ENCODE peak calls at places on chromosome 19, in six cellular contexts. O is activated CD4-positive, alpha-beta T cell treated with anti-CD3 and anti-CD28 coated beads, Interleukin-2, amount 10 ng/mL, durations not matched to agents 7 days and 5 days; C is cardiac fibroblast; T is ascending aorta; D is natural killer cell; R is midbrain. V is an unnamed sample.

GRCh38 chr19:28377077-28377476 is 835.9 kb downstream of the UQCRFS1 start:
- DNase-seq in O (peak; percentile 17), C (peak; percentile 13), T (no peak), D (no peak), R (no peak), V (no peak)

GRCh38 chr19:29503140-29503758 is 22.5 kb upstream of the VSTM2B start:
- DNase-seq in O (no peak), C (no peak), T (no peak), D (no peak), R (no peak), V (peak; percentile 33)

GRCh38 chr19:6056282-6056741 is 54.0 kb downstream of the RFX2 start:
- DNase-seq in O (no peak), C (no peak), T (no peak), D (peak; percentile 13), R (no peak), V (no peak)

GRCh38 chr19:51691122-51692064 is 1.7 kb upstream of the SPACA6 start:
- DNase-seq in O (no peak), C (peak; percentile 69), T (no peak), D (no peak), R (peak; percentile 36), V (no peak)

GRCh38 chr19:35118268-35119026 is 2.8 kb downstream of the FXYD3 start:
- DNase-seq in O (no peak), C (no peak), T (no peak), D (no peak), R (no peak), V (no peak)

GRCh38 chr19:28294395-28294794 is 918.6 kb downstream of the UQCRFS1 start:
- DNase-seq in O (no peak), C (peak; percentile 61), T (no peak), D (no peak), R (no peak), V (no peak)

GRCh38 chr19:35704218-35704617 is at the start of gene ZBTB32:
- DNase-seq in O (no peak), C (peak; percentile 75), T (no peak), D (no peak), R (no peak), V (no peak)

GRCh38 chr19:43620061-43621001 is 902 bp upstream of the ZNF428 start:
- DNase-seq in O (no peak), C (no peak), T (no peak), D (peak; percentile 67), R (no peak), V (no peak)

GRCh38 chr19:49862411-49863253 is 4.7 kb downstream of the PNKP start:
- DNase-seq in O (no peak), C (no peak), T (no peak), D (no peak), R (no peak), V (no peak)

GRCh38 chr19:48656840-48657474 is 11.0 kb upstream of the CA11 start:
- DNase-seq in O (no peak), C (peak; percentile 91), T (no peak), D (no peak), R (no peak), V (no peak)

GRCh38 chr19:14505488-14506239 is 9.7 kb upstream of the GIPC1 start:
- DNase-seq in O (peak; percentile 78), C (peak; percentile 87), T (no peak), D (peak; percentile 70), R (no peak), V (peak; percentile 31)

GRCh38 chr19:30273184-30273583 is 99.0 kb upstream of the ZNF536 start:
- DNase-seq in O (no peak), C (no peak), T (no peak), D (no peak), R (no peak), V (no peak)

GRCh38 chr19:22545751-22546150 is 88.4 kb upstream of the ZNF492 start:
- DNase-seq in O (peak; percentile 28), C (peak; percentile 29), T (no peak), D (no peak), R (peak; percentile 58), V (no peak)

GRCh38 chr19:49761625-49762311 is 1.3 kb downstream of the TSKS start:
- DNase-seq in O (peak; percentile 33), C (peak; percentile 71), T (no peak), D (no peak), R (no peak), V (no peak)

GRCh38 chr19:34824686-34825085 is 51.7 kb upstream of the ZNF599 start:
- DNase-seq in O (no peak), C (no peak), T (no peak), D (no peak), R (no peak), V (no peak)

GRCh38 chr19:5369962-5370367 is 29.4 kb upstream of the PTPRS start:
- DNase-seq in O (peak; percentile 45), C (peak; percentile 39), T (no peak), D (peak; percentile 27), R (no peak), V (no peak)

GRCh38 chr19:41939861-41940442 is 11.7 kb upstream of the ERFL start:
- DNase-seq in O (no peak), C (no peak), T (no peak), D (no peak), R (no peak), V (no peak)

GRCh38 chr19:33159149-33159548 is 27.2 kb downstream of the WDR88 start:
- DNase-seq in O (no peak), C (no peak), T (no peak), D (no peak), R (no peak), V (no peak)

GRCh38 chr19:33329060-33329459 is 26.7 kb upstream of the CEBPA start:
- DNase-seq in O (no peak), C (no peak), T (no peak), D (no peak), R (no peak), V (no peak)

GRCh38 chr19:41997121-41997850 is 3.3 kb upstream of the ATP1A3 start:
- DNase-seq in O (peak; percentile 47), C (peak; percentile 37), T (no peak), D (peak; percentile 29), R (peak; percentile 7), V (no peak)

GRCh38 chr19:47609885-47610545 is 1.1 kb downstream of the BICRA start:
- DNase-seq in O (peak; percentile 71), C (peak; percentile 48), T (no peak), D (peak; percentile 41), R (peak; percentile 29), V (no peak)

GRCh38 chr19:1360818-1361461 is 22.8 kb upstream of the NDUFS7 start:
- DNase-seq in O (no peak), C (peak; percentile 76), T (no peak), D (no peak), R (peak; percentile 90), V (peak; percentile 61)

GRCh38 chr19:18153555-18154134 is 682 bp downstream of the PIK3R2 start:
- DNase-seq in O (no peak), C (no peak), T (no peak), D (no peak), R (peak; percentile 34), V (no peak)

V was measured in foreskin melanocyte.